ENCODE peak calls at places on chromosomes 11 and 22, in four cellular contexts. B, I, N and W are unnamed samples.

GRCh38 chr22:35217541-35217940 is 39.8 kb upstream of the HMGXB4 start:
- DNase-seq in B (no peak), I (no peak), N (no peak), W (no peak)

GRCh38 chr22:22342697-22343602 is 98.4 kb downstream of the VPREB1 start:
- DNase-seq in B (peak), I (no peak), N (peak), W (peak)

GRCh38 chr11:14578551-14578956 is 58.4 kb upstream of the PSMA1 start:
- DNase-seq in B (peak), I (no peak), N (no peak), W (peak)

GRCh38 chr11:96051820-96052219 is 127.9 kb upstream of the MTMR2 start:
- DNase-seq in B (no peak), I (no peak), N (no peak), W (no peak)

GRCh38 chr22:38981005-38981658 is 1.0 kb upstream of the APOBEC3B start:
- DNase-seq in B (no peak), I (no peak), N (no peak), W (no peak)

GRCh38 chr22:29344137-29344536 is 28.6 kb upstream of the RASL10A start:
- DNase-seq in B (peak), I (no peak), N (no peak), W (peak)

GRCh38 chr11:67006029-67006884 is 16.7 kb upstream of the SYT12 start:
- DNase-seq in B (no peak), I (no peak), N (peak), W (no peak)

GRCh38 chr11:30423886-30424285 is 101.0 kb downstream of the ARL14EP start:
- DNase-seq in B (no peak), I (no peak), N (no peak), W (no peak)

GRCh38 chr11:83502041-83502440 is 215.9 kb upstream of the CCDC90B start:
- DNase-seq in B (no peak), I (no peak), N (no peak), W (no peak)

GRCh38 chr11:847876-848275 is 5.2 kb downstream of the TSPAN4 start:
- DNase-seq in B (no peak), I (no peak), N (no peak), W (no peak)

GRCh38 chr11:120877746-120878365 is 146.0 kb upstream of the TBCEL start:
- DNase-seq in B (peak), I (no peak), N (no peak), W (peak)

GRCh38 chr11:61152816-61153592 is 8.2 kb downstream of the VPS37C start:
- DNase-seq in B (no peak), I (no peak), N (no peak), W (peak)

GRCh38 chr11:100849009-100849913 is 162.2 kb downstream of the ARHGAP42 start:
- DNase-seq in B (no peak), I (no peak), N (no peak), W (no peak)

GRCh38 chr11:10982695-10983492 is 125.0 kb upstream of the ZBED5 start:
- DNase-seq in B (no peak), I (no peak), N (no peak), W (no peak)

GRCh38 chr11:103035656-103036434 is 56.1 kb downstream of the DCUN1D5 start:
- DNase-seq in B (peak), I (no peak), N (no peak), W (peak)

GRCh38 chr11:2776351-2777061 is 76.7 kb upstream of the KCNQ1OT1 start:
- DNase-seq in B (no peak), I (peak), N (peak), W (no peak)

GRCh38 chr11:77108436-77108835 is 5.8 kb downstream of the OMP start:
- DNase-seq in B (no peak), I (no peak), N (no peak), W (no peak)

GRCh38 chr22:50488886-50489285 is 2.2 kb downstream of the MIOX start:
- DNase-seq in B (no peak), I (no peak), N (no peak), W (no peak)

GRCh38 chr11:7525424-7525823 is 11.6 kb downstream of the PPFIBP2 start:
- DNase-seq in B (no peak), I (no peak), N (no peak), W (no peak)

GRCh38 chr22:20965104-20965887 is 1.8 kb upstream of the AIFM3 start:
- DNase-seq in B (no peak), I (no peak), N (peak), W (no peak)

GRCh38 chr11:46327829-46328228 is 19.4 kb upstream of the DGKZ start:
- DNase-seq in B (no peak), I (no peak), N (no peak), W (peak)

GRCh38 chr22:49358041-49358440 is 469.6 kb downstream of the BRD1 start:
- DNase-seq in B (no peak), I (peak), N (no peak), W (no peak)

GRCh38 chr22:37079668-37080171 is 28.2 kb downstream of the KCTD17 start:
- DNase-seq in B (no peak), I (no peak), N (no peak), W (no peak)

GRCh38 chr11:27532652-27533325 is 26.2 kb upstream of the LIN7C start:
- DNase-seq in B (no peak), I (no peak), N (no peak), W (no peak)